ENCODE peak calls at places on chromosomes 6 and 20, in nine cellular contexts. One of them, this sample, is unnamed.

GRCh38 chr6:144664281-144664680 is 379.1 kb downstream of the UTRN start:
- DNase-seq in H4: no peak
- DNase-seq in AG10803: no peak
- DNase-seq in A549: no peak
- DNase-seq in AG08396: no peak
- DNase-seq in thyroid gland: no peak
- DNase-seq in SJSA1: no peak
- DNase-seq in pancreas: no peak
- DNase-seq in lower leg skin: no peak
- DNase-seq in this sample: no peak

GRCh38 chr6:66662196-66662595 is 955.2 kb upstream of the EYS start:
- DNase-seq in H4: peak
- DNase-seq in AG10803: no peak
- DNase-seq in A549: no peak
- DNase-seq in AG08396: peak
- DNase-seq in thyroid gland: no peak
- DNase-seq in SJSA1: no peak
- DNase-seq in pancreas: no peak
- DNase-seq in lower leg skin: no peak
- DNase-seq in this sample: no peak

GRCh38 chr20:58084966-58085365 is 143.5 kb downstream of the ANKRD60 start:
- DNase-seq in H4: no peak
- DNase-seq in AG10803: no peak
- DNase-seq in A549: no peak
- DNase-seq in AG08396: no peak
- DNase-seq in thyroid gland: no peak
- DNase-seq in SJSA1: no peak
- DNase-seq in pancreas: no peak
- DNase-seq in lower leg skin: no peak
- DNase-seq in this sample: no peak

GRCh38 chr6:112781236-112781635 is 434.1 kb downstream of the RFPL4B start:
- DNase-seq in H4: peak
- DNase-seq in AG10803: peak
- DNase-seq in A549: no peak
- DNase-seq in AG08396: no peak
- DNase-seq in thyroid gland: no peak
- DNase-seq in SJSA1: peak
- DNase-seq in pancreas: no peak
- DNase-seq in lower leg skin: no peak
- DNase-seq in this sample: no peak

GRCh38 chr6:137309078-137309762 is 90.0 kb upstream of the IFNGR1 start:
- DNase-seq in H4: peak
- DNase-seq in AG10803: peak
- DNase-seq in A549: no peak
- DNase-seq in AG08396: peak
- DNase-seq in thyroid gland: peak
- DNase-seq in SJSA1: peak
- DNase-seq in pancreas: peak
- DNase-seq in lower leg skin: peak
- DNase-seq in this sample: peak

GRCh38 chr6:86825436-86825835 is 111.9 kb upstream of the HTR1E start:
- DNase-seq in H4: no peak
- DNase-seq in AG10803: no peak
- DNase-seq in A549: no peak
- DNase-seq in AG08396: no peak
- DNase-seq in thyroid gland: no peak
- DNase-seq in SJSA1: no peak
- DNase-seq in pancreas: no peak
- DNase-seq in lower leg skin: no peak
- DNase-seq in this sample: no peak

GRCh38 chr6:3266170-3266569 is 7.4 kb downstream of the PSMG4 start:
- DNase-seq in H4: no peak
- DNase-seq in AG10803: no peak
- DNase-seq in A549: no peak
- DNase-seq in AG08396: no peak
- DNase-seq in thyroid gland: no peak
- DNase-seq in SJSA1: no peak
- DNase-seq in pancreas: no peak
- DNase-seq in lower leg skin: no peak
- DNase-seq in this sample: no peak

GRCh38 chr20:56429496-56429895 is 17.4 kb downstream of the CASS4 start:
- DNase-seq in H4: no peak
- DNase-seq in AG10803: peak
- DNase-seq in A549: no peak
- DNase-seq in AG08396: peak
- DNase-seq in thyroid gland: no peak
- DNase-seq in SJSA1: no peak
- DNase-seq in pancreas: no peak
- DNase-seq in lower leg skin: no peak
- DNase-seq in this sample: no peak

GRCh38 chr6:30844118-30844535 is 40.2 kb upstream of the DDR1 start:
- DNase-seq in H4: peak
- DNase-seq in AG10803: peak
- DNase-seq in A549: no peak
- DNase-seq in AG08396: peak
- DNase-seq in thyroid gland: peak
- DNase-seq in SJSA1: peak
- DNase-seq in pancreas: no peak
- DNase-seq in lower leg skin: no peak
- DNase-seq in this sample: no peak

GRCh38 chr6:18323935-18324707 is 59.8 kb upstream of the DEK start:
- DNase-seq in H4: peak
- DNase-seq in AG10803: peak
- DNase-seq in A549: peak
- DNase-seq in AG08396: peak
- DNase-seq in thyroid gland: no peak
- DNase-seq in SJSA1: peak
- DNase-seq in pancreas: no peak
- DNase-seq in lower leg skin: no peak
- DNase-seq in this sample: no peak

GRCh38 chr6:125323376-125323775 is 21.6 kb upstream of the HDDC2 start:
- DNase-seq in H4: no peak
- DNase-seq in AG10803: no peak
- DNase-seq in A549: no peak
- DNase-seq in AG08396: no peak
- DNase-seq in thyroid gland: no peak
- DNase-seq in SJSA1: no peak
- DNase-seq in pancreas: no peak
- DNase-seq in lower leg skin: no peak
- DNase-seq in this sample: no peak

GRCh38 chr20:4256886-4257285 is 241.5 kb upstream of the RNF24 start:
- DNase-seq in H4: no peak
- DNase-seq in AG10803: peak
- DNase-seq in A549: no peak
- DNase-seq in AG08396: no peak
- DNase-seq in thyroid gland: no peak
- DNase-seq in SJSA1: no peak
- DNase-seq in pancreas: no peak
- DNase-seq in lower leg skin: no peak
- DNase-seq in this sample: no peak

GRCh38 chr6:167328086-167328485 is 3.2 kb downstream of the TTLL2 start:
- DNase-seq in H4: no peak
- DNase-seq in AG10803: no peak
- DNase-seq in A549: no peak
- DNase-seq in AG08396: no peak
- DNase-seq in thyroid gland: no peak
- DNase-seq in SJSA1: no peak
- DNase-seq in pancreas: no peak
- DNase-seq in lower leg skin: no peak
- DNase-seq in this sample: no peak

GRCh38 chr20:35503841-35504460 is 25.5 kb downstream of the C20orf173 start:
- DNase-seq in H4: no peak
- DNase-seq in AG10803: no peak
- DNase-seq in A549: no peak
- DNase-seq in AG08396: no peak
- DNase-seq in thyroid gland: no peak
- DNase-seq in SJSA1: no peak
- DNase-seq in pancreas: no peak
- DNase-seq in lower leg skin: no peak
- DNase-seq in this sample: no peak

GRCh38 chr20:12961725-12962124 is 47.0 kb upstream of the SPTLC3 start:
- DNase-seq in H4: no peak
- DNase-seq in AG10803: no peak
- DNase-seq in A549: no peak
- DNase-seq in AG08396: no peak
- DNase-seq in thyroid gland: no peak
- DNase-seq in SJSA1: no peak
- DNase-seq in pancreas: no peak
- DNase-seq in lower leg skin: no peak
- DNase-seq in this sample: no peak

GRCh38 chr6:28206527-28207243 is 18.4 kb upstream of the ZSCAN9 start:
- DNase-seq in H4: no peak
- DNase-seq in AG10803: peak
- DNase-seq in A549: no peak
- DNase-seq in AG08396: no peak
- DNase-seq in thyroid gland: no peak
- DNase-seq in SJSA1: no peak
- DNase-seq in pancreas: no peak
- DNase-seq in lower leg skin: no peak
- DNase-seq in this sample: no peak

GRCh38 chr6:121645100-121645745 is 209.8 kb downstream of the GJA1 start:
- DNase-seq in H4: no peak
- DNase-seq in AG10803: peak
- DNase-seq in A549: no peak
- DNase-seq in AG08396: no peak
- DNase-seq in thyroid gland: no peak
- DNase-seq in SJSA1: no peak
- DNase-seq in pancreas: no peak
- DNase-seq in lower leg skin: no peak
- DNase-seq in this sample: no peak

GRCh38 chr6:2949536-2950083 is 21.8 kb downstream of the SERPINB6 start:
- DNase-seq in H4: no peak
- DNase-seq in AG10803: no peak
- DNase-seq in A549: no peak
- DNase-seq in AG08396: no peak
- DNase-seq in thyroid gland: no peak
- DNase-seq in SJSA1: no peak
- DNase-seq in pancreas: no peak
- DNase-seq in lower leg skin: no peak
- DNase-seq in this sample: no peak

GRCh38 chr20:60138263-60139127 is 180.3 kb downstream of the CDH26 start:
- DNase-seq in H4: no peak
- DNase-seq in AG10803: peak
- DNase-seq in A549: no peak
- DNase-seq in AG08396: no peak
- DNase-seq in thyroid gland: peak
- DNase-seq in SJSA1: no peak
- DNase-seq in pancreas: peak
- DNase-seq in lower leg skin: no peak
- DNase-seq in this sample: peak

GRCh38 chr6:149559389-149559788 is 6.8 kb upstream of the GINM1 start:
- DNase-seq in H4: no peak
- DNase-seq in AG10803: no peak
- DNase-seq in A549: no peak
- DNase-seq in AG08396: no peak
- DNase-seq in thyroid gland: no peak
- DNase-seq in SJSA1: no peak
- DNase-seq in pancreas: no peak
- DNase-seq in lower leg skin: no peak
- DNase-seq in this sample: no peak

GRCh38 chr6:32529697-32530429 is at the start of gene HLA-DRB5:
- DNase-seq in H4: no peak
- DNase-seq in AG10803: no peak
- DNase-seq in A549: no peak
- DNase-seq in AG08396: no peak
- DNase-seq in thyroid gland: peak
- DNase-seq in SJSA1: peak
- DNase-seq in pancreas: peak
- DNase-seq in lower leg skin: peak
- DNase-seq in this sample: no peak

GRCh38 chr6:156616495-156616894 is 160.7 kb upstream of the ARID1B start:
- DNase-seq in H4: no peak
- DNase-seq in AG10803: no peak
- DNase-seq in A549: no peak
- DNase-seq in AG08396: no peak
- DNase-seq in thyroid gland: peak
- DNase-seq in SJSA1: no peak
- DNase-seq in pancreas: no peak
- DNase-seq in lower leg skin: no peak
- DNase-seq in this sample: no peak

GRCh38 chr6:167115054-167115453 is 7.8 kb upstream of the CCR6 start:
- DNase-seq in H4: no peak
- DNase-seq in AG10803: no peak
- DNase-seq in A549: no peak
- DNase-seq in AG08396: no peak
- DNase-seq in thyroid gland: no peak
- DNase-seq in SJSA1: no peak
- DNase-seq in pancreas: no peak
- DNase-seq in lower leg skin: no peak
- DNase-seq in this sample: no peak

GRCh38 chr6:115783402-115784061 is 277.2 kb downstream of the FRK start:
- DNase-seq in H4: no peak
- DNase-seq in AG10803: no peak
- DNase-seq in A549: no peak
- DNase-seq in AG08396: no peak
- DNase-seq in thyroid gland: no peak
- DNase-seq in SJSA1: no peak
- DNase-seq in pancreas: no peak
- DNase-seq in lower leg skin: no peak
- DNase-seq in this sample: no peak

GRCh38 chr20:23094213-23094896 is 8.2 kb upstream of the CD93 start:
- DNase-seq in H4: no peak
- DNase-seq in AG10803: no peak
- DNase-seq in A549: no peak
- DNase-seq in AG08396: no peak
- DNase-seq in thyroid gland: no peak
- DNase-seq in SJSA1: no peak
- DNase-seq in pancreas: no peak
- DNase-seq in lower leg skin: no peak
- DNase-seq in this sample: no peak

GRCh38 chr6:25218346-25218745 is 60.8 kb upstream of the CARMIL1 start:
- DNase-seq in H4: no peak
- DNase-seq in AG10803: no peak
- DNase-seq in A549: no peak
- DNase-seq in AG08396: no peak
- DNase-seq in thyroid gland: no peak
- DNase-seq in SJSA1: no peak
- DNase-seq in pancreas: no peak
- DNase-seq in lower leg skin: no peak
- DNase-seq in this sample: no peak

GRCh38 chr6:141467881-141468280 is 664.8 kb upstream of the GJE1 start:
- DNase-seq in H4: peak
- DNase-seq in AG10803: peak
- DNase-seq in A549: no peak
- DNase-seq in AG08396: no peak
- DNase-seq in thyroid gland: no peak
- DNase-seq in SJSA1: peak
- DNase-seq in pancreas: no peak
- DNase-seq in lower leg skin: no peak
- DNase-seq in this sample: no peak

GRCh38 chr6:106658469-106658868 is 29.1 kb downstream of the QRSL1 start:
- DNase-seq in H4: no peak
- DNase-seq in AG10803: no peak
- DNase-seq in A549: no peak
- DNase-seq in AG08396: no peak
- DNase-seq in thyroid gland: no peak
- DNase-seq in SJSA1: no peak
- DNase-seq in pancreas: no peak
- DNase-seq in lower leg skin: no peak
- DNase-seq in this sample: no peak

GRCh38 chr20:37261714-37262113 is at the start of gene GHRH:
- DNase-seq in H4: no peak
- DNase-seq in AG10803: no peak
- DNase-seq in A549: no peak
- DNase-seq in AG08396: no peak
- DNase-seq in thyroid gland: no peak
- DNase-seq in SJSA1: no peak
- DNase-seq in pancreas: no peak
- DNase-seq in lower leg skin: no peak
- DNase-seq in this sample: no peak

GRCh38 chr6:47106721-47107197 is 64.6 kb upstream of the ADGRF1 start:
- DNase-seq in H4: no peak
- DNase-seq in AG10803: peak
- DNase-seq in A549: no peak
- DNase-seq in AG08396: no peak
- DNase-seq in thyroid gland: no peak
- DNase-seq in SJSA1: no peak
- DNase-seq in pancreas: no peak
- DNase-seq in lower leg skin: no peak
- DNase-seq in this sample: no peak

GRCh38 chr6:2528156-2528555 is 222.6 kb downstream of the MYLK4 start:
- DNase-seq in H4: no peak
- DNase-seq in AG10803: peak
- DNase-seq in A549: no peak
- DNase-seq in AG08396: no peak
- DNase-seq in thyroid gland: no peak
- DNase-seq in SJSA1: no peak
- DNase-seq in pancreas: no peak
- DNase-seq in lower leg skin: no peak
- DNase-seq in this sample: no peak